ENCODE peak calls at places on chromosomes 2 and 18, in six cellular contexts. J is psoas muscle, C is HEK293T, A is HuH-7, T is endothelial cell, F is B cell. V is an unnamed sample.

GRCh38 chr18:51767293-51767692 is 569.8 kb upstream of the MEX3C start:
- DNase-seq in J (no peak), C (no peak), A (no peak), T (no peak), F (no peak), V (no peak)

GRCh38 chr18:49949991-49950395 is 136.7 kb upstream of the ACAA2 start:
- DNase-seq in J (no peak), C (no peak), A (no peak), T (no peak), F (no peak), V (peak; percentile 89)

GRCh38 chr2:74421248-74421870 is at the start of the genes C2orf81 and WDR54:
- DNase-seq in J (peak; percentile 90), C (peak; percentile 97), A (peak; percentile 92), T (peak; percentile 88), F (peak; percentile 99), V (peak; percentile 92)

GRCh38 chr2:114784890-114785583 is 342.6 kb downstream of the DPP10 start:
- DNase-seq in J (no peak), C (no peak), A (no peak), T (no peak), F (no peak), V (no peak)

GRCh38 chr18:22347624-22348511 is 69.8 kb downstream of the CTAGE1 start:
- DNase-seq in J (no peak), C (peak; percentile 47), A (no peak), T (no peak), F (no peak), V (peak; percentile 6)

GRCh38 chr2:120293123-120293990 is 40.7 kb downstream of the RALB start:
- DNase-seq in J (no peak), C (no peak), A (no peak), T (no peak), F (no peak), V (no peak)

GRCh38 chr2:181240844-181241243 is 216.3 kb upstream of the ITGA4 start:
- DNase-seq in J (no peak), C (no peak), A (no peak), T (no peak), F (no peak), V (no peak)

GRCh38 chr2:71880846-71881610 is 266.6 kb downstream of the CYP26B1 start:
- DNase-seq in J (peak; percentile 86), C (no peak), A (no peak), T (no peak), F (no peak), V (no peak)

GRCh38 chr2:25159947-25160346 is 8.4 kb downstream of the POMC start:
- DNase-seq in J (no peak), C (peak; percentile 50), A (peak; percentile 34), T (peak; percentile 28), F (no peak), V (peak; percentile 59)

GRCh38 chr2:234996467-234997270 is 44.9 kb downstream of the SH3BP4 start:
- DNase-seq in J (no peak), C (no peak), A (peak; percentile 40), T (peak; percentile 49), F (no peak), V (no peak)

GRCh38 chr2:120014231-120014990 is 1.5 kb downstream of the EPB41L5 start:
- DNase-seq in J (no peak), C (no peak), A (no peak), T (no peak), F (no peak), V (peak; percentile 71)

GRCh38 chr2:216490061-216490460 is 8.6 kb upstream of the RPL37A start:
- DNase-seq in J (no peak), C (no peak), A (no peak), T (no peak), F (no peak), V (no peak)